ENCODE peak calls at places on chromosomes 5 and 9, in five cellular contexts. T is transverse colon, Q is HCT116, N is A549, M is breast epithelium. R is an unnamed sample.

GRCh38 chr9:76707510-76707909 is 56.7 kb upstream of the PCA3 start:
- DNase-seq in M (no peak), T (no peak), Q (no peak), N (no peak), R (no peak)

GRCh38 chr9:5393497-5393896 is 44.2 kb downstream of the PLGRKT start:
- DNase-seq in M (no peak), N (no peak), Q (no peak), T (no peak), R (no peak)

GRCh38 chr5:167565555-167565954 is 725.9 kb upstream of the WWC1 start:
- DNase-seq in M (no peak), T (no peak), Q (no peak), N (peak), R (no peak)

GRCh38 chr9:37994639-37995347 is 74.2 kb downstream of the SHB start:
- DNase-seq in Q (no peak), T (peak), N (no peak), M (no peak), R (peak)

GRCh38 chr5:96763012-96763411 is 44.7 kb downstream of the ERAP1 start:
- DNase-seq in Q (no peak), T (no peak), M (no peak), N (no peak), R (no peak)

GRCh38 chr5:68962632-68963484 is 131.0 kb upstream of the SLC30A5 start:
- DNase-seq in T (peak), M (peak), Q (peak), N (peak), R (peak)

GRCh38 chr5:13591621-13592020 is 352.9 kb downstream of the DNAH5 start:
- DNase-seq in T (no peak), N (peak), Q (no peak), M (no peak), R (no peak)

GRCh38 chr5:124747770-124748686 is 1.6 kb upstream of the ZNF608 start:
- DNase-seq in M (no peak), T (no peak), Q (no peak), N (peak), R (no peak)

GRCh38 chr9:37575921-37576721 is at the start of gene FBXO10:
- DNase-seq in N (peak), M (peak), T (peak), Q (no peak), R (peak)

GRCh38 chr5:11902304-11902703 is 1.9 kb downstream of the CTNND2 start:
- DNase-seq in N (no peak), Q (no peak), M (no peak), T (no peak), R (no peak)

GRCh38 chr9:120715331-120715924 is 1.2 kb upstream of the MEGF9 start:
- DNase-seq in N (peak), Q (no peak), T (peak), M (no peak), R (peak)

GRCh38 chr5:112004867-112005532 is 248.0 kb upstream of the NREP start:
- DNase-seq in Q (no peak), T (no peak), M (no peak), N (no peak), R (no peak)

GRCh38 chr5:130141689-130142320 is 237.5 kb downstream of the CHSY3 start:
- DNase-seq in M (no peak), T (peak), Q (no peak), N (peak), R (no peak)

GRCh38 chr9:95936579-95937075 is 61.1 kb downstream of the ERCC6L2 start:
- DNase-seq in N (no peak), M (no peak), Q (no peak), T (no peak), R (no peak)

GRCh38 chr9:115978739-115979138 is 174.9 kb upstream of the PAPPA start:
- DNase-seq in Q (no peak), M (no peak), N (peak), T (no peak), R (no peak)

GRCh38 chr5:115179959-115180709 is 10.4 kb upstream of the TRIM36 start:
- DNase-seq in N (peak), Q (no peak), M (no peak), T (peak), R (no peak)

GRCh38 chr9:86924206-86924605 is 23.1 kb downstream of the GAS1 start:
- DNase-seq in Q (no peak), T (no peak), N (no peak), M (no peak), R (no peak)

GRCh38 chr5:168969341-168969863 is 331.5 kb downstream of the SLIT3 start:
- DNase-seq in M (no peak), T (no peak), N (no peak), Q (no peak), R (no peak)

GRCh38 chr5:102758576-102758975 is 3.5 kb downstream of the PAM start:
- DNase-seq in T (no peak), Q (no peak), N (no peak), M (no peak), R (no peak)

GRCh38 chr9:137740311-137740710 is 121.5 kb downstream of the EHMT1 start:
- DNase-seq in Q (no peak), N (no peak), M (no peak), T (no peak), R (no peak)

GRCh38 chr9:126146254-126147145 is 180.1 kb upstream of the MVB12B start:
- DNase-seq in N (peak), Q (no peak), T (peak), M (peak), R (no peak)

GRCh38 chr5:116652196-116652729 is 77.6 kb upstream of the SEMA6A start:
- DNase-seq in T (no peak), Q (peak), M (peak), N (no peak), R (peak)

GRCh38 chr9:116939605-116940004 is 252.5 kb downstream of the TRIM32 start:
- DNase-seq in M (no peak), Q (no peak), T (no peak), N (no peak), R (no peak)

GRCh38 chr9:115400801-115401200 is 282.8 kb upstream of the TNC start:
- DNase-seq in M (no peak), Q (no peak), T (no peak), N (no peak), R (no peak)

GRCh38 chr5:15021286-15022046 is 149.9 kb upstream of the ANKH start:
- DNase-seq in M (no peak), Q (no peak), T (no peak), N (no peak), R (no peak)

GRCh38 chr9:131402738-131403492 is 9.0 kb downstream of the PRRC2B start:
- DNase-seq in Q (no peak), T (peak), M (peak), N (peak), R (peak)
- TF ChIP-seq POLR2A in Q (no peak), T (no peak), M (no peak), N (no peak), R (peak)

DNA sequence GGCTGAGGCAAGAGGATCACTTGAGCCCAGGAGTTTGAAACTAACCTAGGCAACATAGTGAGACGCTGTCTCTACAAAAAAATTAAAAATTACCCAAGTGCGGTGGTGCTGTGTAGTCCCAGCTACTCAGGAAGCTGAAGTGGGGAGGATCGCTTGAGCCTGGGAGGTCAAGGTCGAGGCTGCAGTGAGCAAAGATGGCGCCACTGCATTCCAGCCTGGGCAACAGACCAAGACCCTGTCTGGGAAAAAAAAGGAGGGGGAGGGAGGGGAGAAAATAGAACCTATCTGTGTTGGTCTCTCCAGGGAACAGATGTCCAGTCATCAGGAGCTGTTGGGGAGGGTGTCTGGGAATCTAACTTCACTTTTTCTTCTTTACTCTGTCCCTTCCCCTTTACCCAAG is 24.3 kb downstream of the MAT2B start:
- DNase-seq in N (no peak), M (no peak), Q (no peak), T (no peak), R (no peak)
- TF ChIP-seq POLR2A in N (no peak), M (no peak), Q (no peak), T (no peak), R (no peak)

GRCh38 chr5:126680215-126680817 is 79.6 kb downstream of the PHAX start:
- DNase-seq in N (no peak), M (no peak), T (peak), Q (no peak), R (no peak)
- TF ChIP-seq POLR2A in N (no peak), M (no peak), T (no peak), Q (no peak), R (no peak)

GRCh38 chr5:134004626-134005414 is at the start of gene VDAC1:
- DNase-seq in T (peak), Q (peak), N (peak), M (peak), R (peak)
- TF ChIP-seq POLR2A in T (peak), Q (peak), N (peak), M (no peak), R (peak)

GRCh38 chr5:128084228-128085167 is 932 bp downstream of the SLC12A2 start:
- DNase-seq in Q (no peak), T (peak), N (no peak), M (peak), R (no peak)

GRCh38 chr5:128082551-128083032 is 974 bp upstream of the SLC12A2 start:
- DNase-seq in Q (peak), T (no peak), M (no peak), N (no peak), R (no peak)

GRCh38 chr5:128083811-128084227 is 253 bp downstream of the SLC12A2 start:
- DNase-seq in T (no peak), Q (no peak), M (no peak), N (no peak), R (no peak)

GRCh38 chr5:128081111-128081865 is 2.3 kb upstream of the SLC12A2 start:
- DNase-seq in M (no peak), T (no peak), N (peak), Q (peak), R (no peak)

GRCh38 chr5:128083033-128083810 is at the start of gene SLC12A2:
- DNase-seq in M (peak), Q (peak), T (peak), N (peak), R (peak)
- TF ChIP-seq POLR2A in M (no peak), Q (peak), T (peak), N (peak), R (peak)

R was measured in tibial nerve.